ENCODE peak calls at places on chromosomes 5 and 9, in ten cellular contexts. One of them, this sample, is unnamed.

GRCh38 chr5:5886812-5887486 is 464.5 kb downstream of the ICE1 start:
- DNase-seq in mammary epithelial cell: no peak
- DNase-seq in IMR-90: no peak
- DNase-seq in HepG2: peak; percentile 3
- DNase-seq in H9: peak; percentile 79
- DNase-seq in GM23248: no peak
- DNase-seq in astrocyte: no peak
- DNase-seq in neural progenitor cell: peak; percentile 62
- DNase-seq in PC-3: peak; percentile 87
- DNase-seq in fibroblast of lung: no peak
- DNase-seq in this sample: no peak

GRCh38 chr9:35537898-35538297 is 48.0 kb downstream of the RUSC2 start:
- DNase-seq in fibroblast of lung: peak; percentile 48
- DNase-seq in mammary epithelial cell: no peak
- DNase-seq in neural progenitor cell: peak; percentile 20
- DNase-seq in PC-3: no peak
- DNase-seq in astrocyte: no peak
- DNase-seq in GM23248: no peak
- DNase-seq in HepG2: no peak
- DNase-seq in IMR-90: no peak
- DNase-seq in H9: no peak
- DNase-seq in this sample: no peak

GRCh38 chr9:26813247-26813646 is 79.4 kb downstream of the CAAP1 start:
- DNase-seq in IMR-90: no peak
- DNase-seq in mammary epithelial cell: no peak
- DNase-seq in H9: no peak
- DNase-seq in astrocyte: peak; percentile 52
- DNase-seq in neural progenitor cell: no peak
- DNase-seq in HepG2: no peak
- DNase-seq in PC-3: no peak
- DNase-seq in GM23248: no peak
- DNase-seq in fibroblast of lung: no peak
- DNase-seq in this sample: no peak

GRCh38 chr5:94470802-94471201 is 147.6 kb downstream of the KIAA0825 start:
- DNase-seq in H9: no peak
- DNase-seq in GM23248: no peak
- DNase-seq in mammary epithelial cell: no peak
- DNase-seq in neural progenitor cell: no peak
- DNase-seq in PC-3: no peak
- DNase-seq in fibroblast of lung: no peak
- DNase-seq in IMR-90: no peak
- DNase-seq in astrocyte: no peak
- DNase-seq in HepG2: no peak
- DNase-seq in this sample: no peak

GRCh38 chr5:53326420-53327153 is 153.8 kb upstream of the FST start:
- DNase-seq in HepG2: no peak
- DNase-seq in PC-3: no peak
- DNase-seq in mammary epithelial cell: no peak
- DNase-seq in astrocyte: no peak
- DNase-seq in neural progenitor cell: no peak
- DNase-seq in GM23248: peak; percentile 63
- DNase-seq in H9: no peak
- DNase-seq in fibroblast of lung: peak; percentile 70
- DNase-seq in IMR-90: peak; percentile 18
- DNase-seq in this sample: no peak

GRCh38 chr9:129888085-129888808 is 53.0 kb downstream of the USP20 start:
- DNase-seq in HepG2: no peak
- DNase-seq in IMR-90: no peak
- DNase-seq in mammary epithelial cell: no peak
- DNase-seq in neural progenitor cell: no peak
- DNase-seq in GM23248: no peak
- DNase-seq in astrocyte: no peak
- DNase-seq in H9: no peak
- DNase-seq in fibroblast of lung: no peak
- DNase-seq in PC-3: no peak
- DNase-seq in this sample: no peak

GRCh38 chr5:93717162-93717561 is 24.2 kb downstream of the POU5F2 start:
- DNase-seq in H9: no peak
- DNase-seq in neural progenitor cell: no peak
- DNase-seq in mammary epithelial cell: peak; percentile 28
- DNase-seq in GM23248: peak; percentile 56
- DNase-seq in HepG2: peak; percentile 45
- DNase-seq in astrocyte: peak; percentile 53
- DNase-seq in IMR-90: peak; percentile 28
- DNase-seq in fibroblast of lung: peak; percentile 62
- DNase-seq in PC-3: no peak
- DNase-seq in this sample: peak; percentile 67

GRCh38 chr9:12708562-12709298 is 15.5 kb downstream of the TYRP1 start:
- DNase-seq in IMR-90: peak; percentile 71
- DNase-seq in neural progenitor cell: no peak
- DNase-seq in astrocyte: peak; percentile 79
- DNase-seq in PC-3: peak; percentile 86
- DNase-seq in mammary epithelial cell: peak; percentile 73
- DNase-seq in HepG2: peak; percentile 1
- DNase-seq in H9: no peak
- DNase-seq in GM23248: peak; percentile 88
- DNase-seq in fibroblast of lung: peak; percentile 83
- DNase-seq in this sample: peak; percentile 85

GRCh38 chr5:86786955-86787354 is 169.2 kb downstream of the COX7C start:
- DNase-seq in neural progenitor cell: peak; percentile 7
- DNase-seq in mammary epithelial cell: no peak
- DNase-seq in PC-3: no peak
- DNase-seq in astrocyte: no peak
- DNase-seq in H9: no peak
- DNase-seq in IMR-90: no peak
- DNase-seq in fibroblast of lung: no peak
- DNase-seq in HepG2: no peak
- DNase-seq in GM23248: no peak
- DNase-seq in this sample: no peak

GRCh38 chr5:120615967-120616645 is 152.0 kb downstream of the PRR16 start:
- DNase-seq in fibroblast of lung: peak; percentile 87
- DNase-seq in PC-3: peak; percentile 66
- DNase-seq in astrocyte: peak; percentile 95
- DNase-seq in neural progenitor cell: peak; percentile 43
- DNase-seq in IMR-90: peak; percentile 93
- DNase-seq in H9: no peak
- DNase-seq in GM23248: peak; percentile 92
- DNase-seq in HepG2: no peak
- DNase-seq in mammary epithelial cell: peak; percentile 79
- DNase-seq in this sample: no peak

GRCh38 chr9:123434619-123435240 is 78.7 kb downstream of the CRB2 start:
- DNase-seq in neural progenitor cell: peak; percentile 56
- DNase-seq in fibroblast of lung: no peak
- DNase-seq in PC-3: no peak
- DNase-seq in HepG2: peak; percentile 12
- DNase-seq in H9: peak; percentile 82
- DNase-seq in GM23248: no peak
- DNase-seq in astrocyte: no peak
- DNase-seq in IMR-90: no peak
- DNase-seq in mammary epithelial cell: no peak
- DNase-seq in this sample: no peak

GRCh38 chr5:76175051-76175666 is 92.0 kb downstream of the SV2C start:
- DNase-seq in astrocyte: peak; percentile 6
- DNase-seq in GM23248: peak; percentile 56
- DNase-seq in mammary epithelial cell: peak; percentile 34
- DNase-seq in H9: peak; percentile 68
- DNase-seq in neural progenitor cell: peak; percentile 75
- DNase-seq in PC-3: peak; percentile 57
- DNase-seq in HepG2: peak; percentile 48
- DNase-seq in fibroblast of lung: peak; percentile 45
- DNase-seq in IMR-90: peak; percentile 48
- DNase-seq in this sample: peak; percentile 68

GRCh38 chr5:158463971-158464370 is 605.0 kb upstream of the CLINT1 start:
- DNase-seq in astrocyte: no peak
- DNase-seq in GM23248: peak; percentile 89
- DNase-seq in HepG2: peak; percentile 39
- DNase-seq in H9: no peak
- DNase-seq in IMR-90: peak; percentile 10
- DNase-seq in fibroblast of lung: peak; percentile 67
- DNase-seq in PC-3: no peak
- DNase-seq in neural progenitor cell: no peak
- DNase-seq in mammary epithelial cell: peak; percentile 66
- DNase-seq in this sample: no peak

GRCh38 chr5:41510176-41510831 is at the start of gene PLCXD3:
- DNase-seq in mammary epithelial cell: no peak
- DNase-seq in fibroblast of lung: peak; percentile 11
- DNase-seq in neural progenitor cell: peak; percentile 74
- DNase-seq in HepG2: no peak
- DNase-seq in PC-3: peak; percentile 58
- DNase-seq in IMR-90: no peak
- DNase-seq in GM23248: peak; percentile 48
- DNase-seq in astrocyte: no peak
- DNase-seq in H9: peak; percentile 43
- DNase-seq in this sample: no peak

GRCh38 chr5:67249590-67249895 is 52.9 kb upstream of the CD180 start:
- DNase-seq in fibroblast of lung: no peak
- DNase-seq in IMR-90: no peak
- DNase-seq in astrocyte: no peak
- DNase-seq in neural progenitor cell: no peak
- DNase-seq in mammary epithelial cell: no peak
- DNase-seq in PC-3: no peak
- DNase-seq in GM23248: no peak
- DNase-seq in HepG2: no peak
- DNase-seq in H9: no peak
- DNase-seq in this sample: no peak

GRCh38 chr5:39696672-39697398 is 272.1 kb upstream of the DAB2 start:
- DNase-seq in HepG2: no peak
- DNase-seq in H9: no peak
- DNase-seq in IMR-90: no peak
- DNase-seq in astrocyte: no peak
- DNase-seq in fibroblast of lung: no peak
- DNase-seq in neural progenitor cell: no peak
- DNase-seq in mammary epithelial cell: no peak
- DNase-seq in PC-3: no peak
- DNase-seq in GM23248: no peak
- DNase-seq in this sample: no peak

GRCh38 chr5:27532305-27532704 is 493.9 kb upstream of the CDH9 start:
- DNase-seq in astrocyte: no peak
- DNase-seq in neural progenitor cell: no peak
- DNase-seq in fibroblast of lung: no peak
- DNase-seq in GM23248: no peak
- DNase-seq in H9: no peak
- DNase-seq in IMR-90: no peak
- DNase-seq in HepG2: no peak
- DNase-seq in PC-3: no peak
- DNase-seq in mammary epithelial cell: no peak
- DNase-seq in this sample: no peak

GRCh38 chr9:133351526-133351907 is 3.5 kb downstream of the RPL7A start:
- DNase-seq in neural progenitor cell: no peak
- DNase-seq in GM23248: no peak
- DNase-seq in PC-3: peak; percentile 27
- DNase-seq in astrocyte: no peak
- DNase-seq in HepG2: no peak
- DNase-seq in mammary epithelial cell: no peak
- DNase-seq in IMR-90: no peak
- DNase-seq in fibroblast of lung: no peak
- DNase-seq in H9: no peak
- DNase-seq in this sample: no peak
- H3K27ac ChIP-seq in neural progenitor cell: peak overlapping the region; percentile 10
- H3K27ac ChIP-seq in GM23248: peak overlapping the region; percentile 40
- H3K27ac ChIP-seq in PC-3: no peak overlapping the region
- H3K27ac ChIP-seq in astrocyte: no peak overlapping the region
- H3K27ac ChIP-seq in HepG2: no peak overlapping the region
- H3K27ac ChIP-seq in mammary epithelial cell: no peak overlapping the region
- H3K27ac ChIP-seq in IMR-90: no peak overlapping the region
- H3K27ac ChIP-seq in fibroblast of lung: no peak overlapping the region
- H3K27ac ChIP-seq in H9: no peak overlapping the region
- H3K27ac ChIP-seq in this sample: no peak overlapping the region

DNA sequence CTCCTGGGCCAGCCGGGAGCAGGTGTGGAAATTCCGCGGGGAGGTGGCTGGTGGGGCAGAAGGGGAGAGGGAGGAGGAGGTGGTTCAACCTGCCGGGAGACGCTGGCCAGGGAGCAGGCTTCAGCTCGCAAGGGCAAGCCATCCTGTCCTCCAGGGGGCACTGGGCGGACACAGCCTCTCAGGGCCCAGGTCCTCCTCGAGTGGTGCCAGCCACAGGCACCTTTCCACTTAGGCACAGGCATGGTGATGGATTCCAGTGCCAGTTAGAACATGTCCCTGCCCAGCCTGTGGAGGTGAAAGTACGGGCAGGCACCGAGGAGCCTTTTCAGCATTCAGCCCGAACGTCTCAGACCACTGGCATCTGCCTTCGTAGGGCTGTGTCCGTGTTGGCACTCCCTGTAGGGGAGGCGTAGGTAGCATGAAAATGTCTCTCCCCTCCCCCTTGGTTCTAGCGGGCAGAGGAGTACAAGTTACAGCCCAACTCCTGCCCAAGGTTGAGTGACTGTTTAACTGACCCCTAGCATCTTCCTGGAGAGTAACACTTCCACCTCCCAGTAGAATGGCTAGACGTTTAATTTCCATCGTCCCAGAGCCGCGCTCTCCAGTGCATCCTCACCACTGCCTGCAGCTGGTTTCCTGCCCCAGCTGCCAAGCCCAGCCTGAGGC is 48.9 kb downstream of the DAB2IP start:
- DNase-seq in H9: peak; percentile 71
- DNase-seq in PC-3: peak; percentile 55
- DNase-seq in mammary epithelial cell: peak; percentile 99
- DNase-seq in GM23248: peak; percentile 71
- DNase-seq in fibroblast of lung: peak; percentile 53
- DNase-seq in IMR-90: peak; percentile 48
- DNase-seq in HepG2: no peak
- DNase-seq in neural progenitor cell: peak; percentile 69
- DNase-seq in astrocyte: no peak
- DNase-seq in this sample: peak; percentile 72
- H4K20me1 ChIP-seq in H9: no peaks in the 10 kb centered on the region
- H4K20me1 ChIP-seq in PC-3: no peaks in the 10 kb centered on the region
- H4K20me1 ChIP-seq in mammary epithelial cell: no peaks in the 10 kb centered on the region
- H4K20me1 ChIP-seq in GM23248: no peaks in the 10 kb centered on the region
- H4K20me1 ChIP-seq in fibroblast of lung: no peaks in the 10 kb centered on the region
- H4K20me1 ChIP-seq in IMR-90: peaks cover 47% of the 10 kb centered on the region
- H4K20me1 ChIP-seq in HepG2: no peaks in the 10 kb centered on the region
- H4K20me1 ChIP-seq in neural progenitor cell: peaks cover 92% of the 10 kb centered on the region
- H4K20me1 ChIP-seq in astrocyte: peaks cover 64% of the 10 kb centered on the region
- H4K20me1 ChIP-seq in this sample: peaks cover 13% of the 10 kb centered on the region

DNA sequence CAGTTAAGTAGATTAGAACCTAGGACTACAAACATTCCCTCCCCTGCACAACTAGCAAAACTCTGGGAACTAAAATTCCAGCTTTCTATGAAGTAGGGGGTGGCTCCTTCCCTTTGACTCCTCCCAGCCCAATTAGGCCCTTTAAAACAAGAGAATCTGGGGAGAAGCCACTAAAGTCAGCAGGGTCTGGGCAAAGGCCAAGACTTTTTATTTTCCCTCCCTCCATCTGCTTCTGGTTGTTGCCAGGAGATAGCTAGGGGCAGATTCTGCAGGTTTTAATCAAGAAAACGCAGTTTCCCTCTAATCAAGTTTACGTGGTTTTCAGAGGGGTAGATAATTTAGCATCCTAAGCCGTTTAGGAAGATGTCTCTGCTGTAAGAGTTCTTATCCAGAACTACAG is 114.6 kb upstream of the CDH6 start:
- DNase-seq in PC-3: no peak
- DNase-seq in H9: no peak
- DNase-seq in mammary epithelial cell: no peak
- DNase-seq in IMR-90: no peak
- DNase-seq in astrocyte: no peak
- DNase-seq in HepG2: no peak
- DNase-seq in neural progenitor cell: peak; percentile 24
- DNase-seq in fibroblast of lung: no peak
- DNase-seq in GM23248: no peak
- DNase-seq in this sample: no peak
- H3K9ac ChIP-seq in PC-3: no peak overlapping the region
- H3K9ac ChIP-seq in H9: no peak overlapping the region
- H3K9ac ChIP-seq in mammary epithelial cell: no peak overlapping the region
- H3K9ac ChIP-seq in IMR-90: no peak overlapping the region
- H3K9ac ChIP-seq in astrocyte: no peak overlapping the region
- H3K9ac ChIP-seq in HepG2: no peak overlapping the region
- H3K9ac ChIP-seq in neural progenitor cell: no peak overlapping the region
- H3K9ac ChIP-seq in fibroblast of lung: no peak overlapping the region
- H3K9ac ChIP-seq in GM23248: no peak overlapping the region
- H3K9ac ChIP-seq in this sample: no peak overlapping the region

GRCh38 chr5:54663876-54664275 is 146.3 kb downstream of the SNX18 start:
- DNase-seq in astrocyte: peak; percentile 97
- DNase-seq in neural progenitor cell: no peak
- DNase-seq in IMR-90: peak; percentile 96
- DNase-seq in mammary epithelial cell: peak; percentile 79
- DNase-seq in HepG2: no peak
- DNase-seq in PC-3: peak; percentile 43
- DNase-seq in H9: no peak
- DNase-seq in fibroblast of lung: peak; percentile 96
- DNase-seq in GM23248: peak; percentile 96
- DNase-seq in this sample: no peak
- H3K27ac ChIP-seq in astrocyte: peak overlapping the region; percentile 61
- H3K27ac ChIP-seq in neural progenitor cell: no peak overlapping the region
- H3K27ac ChIP-seq in IMR-90: peak overlapping the region; percentile 93
- H3K27ac ChIP-seq in mammary epithelial cell: no peak overlapping the region
- H3K27ac ChIP-seq in HepG2: no peak overlapping the region
- H3K27ac ChIP-seq in PC-3: no peak overlapping the region
- H3K27ac ChIP-seq in H9: no peak overlapping the region
- H3K27ac ChIP-seq in fibroblast of lung: no peak overlapping the region
- H3K27ac ChIP-seq in GM23248: peak overlapping the region; percentile 79
- H3K27ac ChIP-seq in this sample: no peak overlapping the region